ENCODE peak calls at places on chromosomes 1 and 21, in four cellular contexts. One of them, this sample, is unnamed.

GRCh38 chr1:155128755-155129473 is 1.2 kb downstream of the EFNA1 start:
- DNase-seq in neuronal stem cell: no peak
- DNase-seq in Daoy: peak; percentile 59
- DNase-seq in brain microvascular endothelial cell: no peak
- DNase-seq in this sample: no peak

GRCh38 chr1:19621274-19621950 is 22.7 kb upstream of the NBL1 start:
- DNase-seq in neuronal stem cell: no peak
- DNase-seq in Daoy: no peak
- DNase-seq in brain microvascular endothelial cell: no peak
- DNase-seq in this sample: peak; percentile 17

GRCh38 chr1:86218859-86219258 is 62.3 kb upstream of the COL24A1 start:
- DNase-seq in neuronal stem cell: no peak
- DNase-seq in Daoy: no peak
- DNase-seq in brain microvascular endothelial cell: no peak
- DNase-seq in this sample: no peak

GRCh38 chr21:44818636-44819011 is 762 bp upstream of the SUMO3 start:
- DNase-seq in neuronal stem cell: no peak
- DNase-seq in Daoy: no peak
- DNase-seq in brain microvascular endothelial cell: no peak
- DNase-seq in this sample: no peak

GRCh38 chr21:32389337-32390015 is 3.3 kb downstream of the URB1 start:
- DNase-seq in neuronal stem cell: no peak
- DNase-seq in Daoy: no peak
- DNase-seq in brain microvascular endothelial cell: peak; percentile 72
- DNase-seq in this sample: no peak

GRCh38 chr21:28615276-28615675 is 377.4 kb downstream of the LTN1 start:
- DNase-seq in neuronal stem cell: no peak
- DNase-seq in Daoy: peak; percentile 20
- DNase-seq in brain microvascular endothelial cell: peak; percentile 79
- DNase-seq in this sample: peak; percentile 1

GRCh38 chr1:17097787-17098186 is 21.5 kb downstream of the PADI2 start:
- DNase-seq in neuronal stem cell: no peak
- DNase-seq in Daoy: no peak
- DNase-seq in brain microvascular endothelial cell: no peak
- DNase-seq in this sample: no peak

GRCh38 chr21:43718872-43719747 is at the start of gene PDXK:
- DNase-seq in neuronal stem cell: peak; percentile 83
- DNase-seq in Daoy: peak; percentile 92
- DNase-seq in brain microvascular endothelial cell: peak; percentile 63
- DNase-seq in this sample: peak; percentile 78

GRCh38 chr1:6322161-6322560 is 61.3 kb upstream of the GPR153 start:
- DNase-seq in neuronal stem cell: no peak
- DNase-seq in Daoy: no peak
- DNase-seq in brain microvascular endothelial cell: no peak
- DNase-seq in this sample: no peak

This sample was measured in RPMI7951.